ENCODE peak calls at places on chromosomes 3 and 15, in seven cellular contexts. R, Q, K, X, J, S and C are unnamed samples.

GRCh38 chr3:144429719-144430121 is 458.1 kb downstream of the DIPK2A start:
- DNase-seq in J (no peak), Q (no peak), X (no peak), S (no peak), K (no peak), R (no peak), C (no peak)

GRCh38 chr3:85935171-85935570 is 976.4 kb downstream of the CADM2 start:
- DNase-seq in X (no peak), J (no peak), K (peak; percentile 1), R (no peak), Q (no peak), S (no peak), C (no peak)

GRCh38 chr3:141105828-141106628 is 54.9 kb downstream of the SPSB4 start:
- DNase-seq in X (peak; percentile 53), J (peak; percentile 89), Q (peak; percentile 68), R (peak; percentile 91), S (peak; percentile 59), K (peak; percentile 78), C (peak; percentile 59)

GRCh38 chr3:152258448-152259302 is 10.1 kb upstream of the MBNL1 start:
- DNase-seq in R (peak; percentile 98), X (peak; percentile 94), J (no peak), S (no peak), Q (no peak), K (no peak), C (peak; percentile 86)

GRCh38 chr3:127482216-127483004 is 108.1 kb downstream of the TPRA1 start:
- DNase-seq in R (peak; percentile 9), X (no peak), S (no peak), K (no peak), J (no peak), Q (no peak), C (no peak)

GRCh38 chr3:122923611-122924010 is 104.0 kb downstream of the SEMA5B start:
- DNase-seq in J (no peak), X (no peak), S (no peak), R (no peak), K (no peak), Q (no peak), C (no peak)

GRCh38 chr15:73716417-73716816 is 32.2 kb downstream of the CD276 start:
- DNase-seq in X (no peak), Q (no peak), K (peak; percentile 60), S (no peak), J (no peak), R (no peak), C (no peak)

GRCh38 chr3:37907371-37907770 is 45.7 kb downstream of the CTDSPL start:
- DNase-seq in K (no peak), R (no peak), S (no peak), Q (no peak), X (no peak), J (no peak), C (no peak)